ENCODE peak calls at places on chromosomes 5 and 9, in eight cellular contexts. K, J, H, V, M, U, N and S are unnamed samples.
A peak's percentile ranks its signal among the peaks of the same experiment; 100 is the strongest.

GRCh38 chr9:99506781-99507305 is 284.8 kb downstream of the SEC61B start:
- DNase-seq in K (no peak), J (no peak), H (no peak), V (no peak), M (no peak), U (no peak), N (no peak), S (no peak)

GRCh38 chr9:113624721-113625120 is 161.2 kb downstream of the RGS3 start:
- DNase-seq in K (no peak), J (no peak), H (no peak), V (no peak), M (no peak), U (no peak), N (no peak), S (peak; percentile 40)

GRCh38 chr5:102223542-102224444 is 72.3 kb downstream of the SLCO4C1 start:
- DNase-seq in K (no peak), J (peak; percentile 41), H (peak; percentile 57), V (no peak), M (no peak), U (peak; percentile 80), N (no peak), S (no peak)

GRCh38 chr5:74418709-74419108 is 221.8 kb downstream of the ENC1 start:
- DNase-seq in K (no peak), J (no peak), H (peak; percentile 23), V (no peak), M (no peak), U (no peak), N (no peak), S (no peak)

GRCh38 chr9:74630228-74630627 is 133.1 kb downstream of the RORB start:
- DNase-seq in K (no peak), J (no peak), H (no peak), V (no peak), M (no peak), U (peak; percentile 16), N (no peak), S (no peak)

GRCh38 chr5:155260798-155261197 is 247.2 kb downstream of the KIF4B start:
- DNase-seq in K (no peak), J (peak; percentile 6), H (peak; percentile 58), V (no peak), M (peak; percentile 9), U (peak; percentile 81), N (no peak), S (no peak)

GRCh38 chr9:100437860-100438805 is 11.2 kb downstream of the MSANTD3 start:
- DNase-seq in K (peak; percentile 57), J (peak; percentile 59), H (peak; percentile 72), V (no peak), M (peak; percentile 65), U (peak; percentile 90), N (peak; percentile 43), S (peak; percentile 67)

GRCh38 chr9:121179930-121180681 is 21.6 kb downstream of the RAB14 start:
- DNase-seq in K (no peak), J (no peak), H (no peak), V (no peak), M (no peak), U (no peak), N (no peak), S (no peak)

GRCh38 chr5:85428426-85428934 is 1043.8 kb upstream of the EDIL3 start:
- DNase-seq in K (no peak), J (no peak), H (no peak), V (no peak), M (no peak), U (no peak), N (no peak), S (no peak)

GRCh38 chr9:93132946-93133640 is 958 bp downstream of the NINJ1 start:
- DNase-seq in K (no peak), J (no peak), H (no peak), V (no peak), M (no peak), U (peak; percentile 54), N (no peak), S (no peak)

GRCh38 chr5:93099902-93100347 is 481.1 kb downstream of the NR2F1-AS1 start:
- DNase-seq in K (no peak), J (no peak), H (no peak), V (no peak), M (no peak), U (no peak), N (no peak), S (no peak)

GRCh38 chr9:90642570-90643539 is at the start of gene DIRAS2:
- DNase-seq in K (peak; percentile 8), J (peak; percentile 6), H (peak; percentile 86), V (peak; percentile 72), M (peak; percentile 95), U (peak; percentile 84), N (no peak), S (peak; percentile 46)

GRCh38 chr9:33233659-33234335 is 6.2 kb upstream of the SPINK4 start:
- DNase-seq in K (peak; percentile 91), J (peak; percentile 95), H (no peak), V (no peak), M (peak; percentile 68), U (no peak), N (no peak), S (peak; percentile 91)

GRCh38 chr9:133460405-133461175 is 812 bp downstream of the CACFD1 start:
- DNase-seq in K (no peak), J (no peak), H (peak; percentile 69), V (no peak), M (peak; percentile 34), U (peak; percentile 79), N (no peak), S (no peak)

GRCh38 chr5:103569313-103570060 is 6.9 kb upstream of the NUDT12 start:
- DNase-seq in K (no peak), J (no peak), H (no peak), V (no peak), M (no peak), U (no peak), N (no peak), S (no peak)

GRCh38 chr5:180860273-180860886 is 696 bp downstream of the ZFP62 start:
- DNase-seq in K (no peak), J (peak; percentile 50), H (no peak), V (peak; percentile 60), M (peak; percentile 9), U (peak; percentile 84), N (peak; percentile 44), S (no peak)

GRCh38 chr9:91144782-91145181 is 216.9 kb downstream of the AUH start:
- DNase-seq in K (no peak), J (no peak), H (no peak), V (no peak), M (no peak), U (no peak), N (no peak), S (no peak)

GRCh38 chr5:67094476-67095300 is 101.9 kb downstream of the CD180 start:
- DNase-seq in K (peak; percentile 20), J (no peak), H (peak; percentile 39), V (no peak), M (no peak), U (peak; percentile 37), N (no peak), S (peak; percentile 66)

GRCh38 chr9:133561976-133562554 is 27.6 kb downstream of the ADAMTSL2 start:
- DNase-seq in K (no peak), J (no peak), H (no peak), V (no peak), M (no peak), U (no peak), N (no peak), S (no peak)

GRCh38 chr9:98374385-98375051 is 119.1 kb upstream of the TBC1D2 start:
- DNase-seq in K (peak; percentile 65), J (no peak), H (peak; percentile 57), V (no peak), M (no peak), U (peak; percentile 13), N (no peak), S (peak; percentile 95)
- H3K4me3 ChIP-seq in K (peak overlapping the region; percentile 20), J (no peak overlapping the region), H (no peak overlapping the region), V (no peak overlapping the region), M (no peak overlapping the region), U (no peak overlapping the region), N (no peak overlapping the region), S (peak overlapping the region; percentile 12)

GRCh38 chr5:124460000-124460399 is 286.4 kb downstream of the ZNF608 start:
- DNase-seq in K (no peak), J (no peak), H (no peak), V (no peak), M (no peak), U (no peak), N (no peak), S (no peak)

GRCh38 chr5:124460666-124461065 is 285.8 kb downstream of the ZNF608 start:
- DNase-seq in K (no peak), J (no peak), H (no peak), V (no peak), M (no peak), U (no peak), N (no peak), S (no peak)

GRCh38 chr5:124463840-124464239 is 282.6 kb downstream of the ZNF608 start:
- DNase-seq in K (no peak), J (no peak), H (no peak), V (no peak), M (no peak), U (no peak), N (no peak), S (no peak)

GRCh38 chr5:124461857-124462423 is 284.5 kb downstream of the ZNF608 start:
- DNase-seq in K (no peak), J (no peak), H (no peak), V (no peak), M (no peak), U (no peak), N (no peak), S (no peak)

DNA sequence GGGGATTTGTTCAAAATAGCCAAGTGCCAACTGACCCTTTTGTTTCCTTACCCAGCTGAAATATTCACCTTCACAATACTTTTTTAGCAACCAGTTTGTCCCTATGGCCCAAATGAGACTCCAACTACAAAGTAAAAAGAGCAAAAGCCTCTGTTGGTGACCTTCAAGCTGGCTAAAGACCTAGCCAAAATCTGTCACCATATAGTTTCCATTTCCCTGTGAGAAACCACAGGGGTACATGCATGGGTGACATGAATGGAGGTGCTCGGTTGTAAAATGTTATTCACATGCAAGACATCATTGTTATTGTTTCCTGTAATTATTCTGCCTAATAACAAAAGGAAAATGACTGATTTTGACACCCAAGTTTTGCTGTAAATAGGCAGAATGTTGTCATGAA is 285.3 kb downstream of the ZNF608 start:
- DNase-seq in K (no peak), J (no peak), H (no peak), V (no peak), M (no peak), U (no peak), N (no peak), S (no peak)
- H3K27me3 ChIP-seq in K (no peaks in the 10 kb centered on the region), J (no peaks in the 10 kb centered on the region), H (no peaks in the 10 kb centered on the region), V (no peaks in the 10 kb centered on the region), M (no peaks in the 10 kb centered on the region), U (no peaks in the 10 kb centered on the region), N (no peaks in the 10 kb centered on the region), S (no peaks in the 10 kb centered on the region)

GRCh38 chr5:59198832-59199231 is 616.0 kb downstream of the RAB3C start:
- DNase-seq in K (no peak), J (no peak), H (no peak), V (no peak), M (no peak), U (no peak), N (no peak), S (no peak)
- TF ChIP-seq CTCF in K (no peak), J (no peak), H (no peak), V (no peak), M (no peak), U (no peak), N (no peak), S (no peak)

DNA sequence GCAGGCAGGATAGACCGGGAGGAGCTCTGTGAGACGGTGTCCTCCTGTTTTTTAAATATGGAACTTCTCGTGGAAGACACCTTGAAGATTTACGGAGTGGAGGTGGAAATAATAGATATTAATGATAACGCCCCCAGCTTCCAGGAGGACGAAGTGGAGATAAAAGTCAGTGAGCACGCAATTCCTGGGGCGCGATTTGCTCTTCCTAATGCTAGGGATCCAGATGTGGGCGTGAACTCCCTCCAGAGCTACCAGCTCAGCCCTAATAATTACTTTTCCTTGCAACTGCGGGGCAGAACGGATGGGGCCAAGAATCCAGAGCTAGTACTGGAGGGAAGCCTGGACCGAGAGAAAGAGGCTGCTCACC is 621 bp downstream of the PCDHGA11 start:
- DNase-seq in K (no peak), J (no peak), H (no peak), V (no peak), M (no peak), U (peak; percentile 36), N (no peak), S (no peak)
- H3K4me3 ChIP-seq in K (peak overlapping the region; percentile 50), J (no peak overlapping the region), H (no peak overlapping the region), V (peak overlapping the region; percentile 34), M (no peak overlapping the region), U (peak overlapping the region; percentile 62), N (peak overlapping the region; percentile 69), S (peak overlapping the region; percentile 62)